ENCODE peak calls at places on chromosomes 12 and 14, in four cellular contexts. G, L, F and R are unnamed samples.

GRCh38 chr14:102872020-102872419 is 50.4 kb upstream of the AMN start:
- ATAC-seq in G (peak; percentile 64), L (no peak), F (no peak), R (no peak)

GRCh38 chr12:52003016-52003550 is 3.7 kb upstream of the TAMALIN start:
- ATAC-seq in G (no peak), L (no peak), F (no peak), R (no peak)

GRCh38 chr12:100058482-100059029 is 73.8 kb upstream of the ANKS1B start:
- ATAC-seq in G (no peak), L (no peak), F (no peak), R (no peak)

GRCh38 chr12:15256760-15257159 is 35.5 kb upstream of the RERG start:
- ATAC-seq in G (no peak), L (peak; percentile 64), F (no peak), R (peak; percentile 89)

GRCh38 chr12:120361506-120362208 is 7.3 kb downstream of the MSI1 start:
- ATAC-seq in G (no peak), L (no peak), F (no peak), R (peak; percentile 66)

GRCh38 chr12:101076940-101077351 is 133.1 kb downstream of the SLC5A8 start:
- ATAC-seq in G (no peak), L (no peak), F (no peak), R (no peak)

GRCh38 chr12:40211185-40211584 is 13.6 kb upstream of the LRRK2 start:
- ATAC-seq in G (no peak), L (no peak), F (no peak), R (no peak)

GRCh38 chr12:76199808-76200207 is 115.3 kb upstream of the NAP1L1 start:
- ATAC-seq in G (no peak), L (no peak), F (no peak), R (no peak)

GRCh38 chr14:97177016-97177415 is 379.8 kb downstream of the VRK1 start:
- ATAC-seq in G (peak; percentile 32), L (no peak), F (peak; percentile 55), R (no peak)

GRCh38 chr12:53664191-53664590 is 11.7 kb downstream of the ATP5MC2 start:
- ATAC-seq in G (no peak), L (no peak), F (no peak), R (no peak)

GRCh38 chr12:1618489-1618888 is 10.5 kb upstream of the WNT5B start:
- ATAC-seq in G (no peak), L (no peak), F (no peak), R (no peak)

GRCh38 chr12:108770269-108770829 is 39.0 kb upstream of the CORO1C start:
- ATAC-seq in G (no peak), L (no peak), F (no peak), R (no peak)

GRCh38 chr12:57549909-57550627 is at the start of gene KIF5A:
- ATAC-seq in G (peak; percentile 67), L (peak; percentile 5), F (no peak), R (no peak)

GRCh38 chr12:10716704-10717315 is 6.3 kb downstream of the YBX3 start:
- ATAC-seq in G (no peak), L (peak; percentile 81), F (peak; percentile 82), R (peak; percentile 92)

GRCh38 chr12:53325539-53326061 is 4.2 kb upstream of the AAAS start:
- ATAC-seq in G (no peak), L (no peak), F (no peak), R (no peak)

GRCh38 chr14:53766106-53766505 is 190.5 kb downstream of the BMP4 start:
- ATAC-seq in G (no peak), L (no peak), F (no peak), R (no peak)

GRCh38 chr14:39876935-39877334 is 444.7 kb upstream of the FBXO33 start:
- ATAC-seq in G (no peak), L (no peak), F (no peak), R (no peak)

GRCh38 chr12:120075034-120075616 is 41.4 kb downstream of the RAB35 start:
- ATAC-seq in G (no peak), L (no peak), F (no peak), R (no peak)

GRCh38 chr12:3090238-3091029 is 13.3 kb downstream of the TSPAN9 start:
- ATAC-seq in G (no peak), L (no peak), F (no peak), R (no peak)

GRCh38 chr12:132247718-132248438 is 81.5 kb downstream of the GALNT9 start:
- ATAC-seq in G (no peak), L (peak; percentile 12), F (no peak), R (no peak)

GRCh38 chr12:75236206-75236605 is 26.6 kb upstream of the KCNC2 start:
- ATAC-seq in G (no peak), L (no peak), F (no peak), R (no peak)

GRCh38 chr12:4505381-4505986 is 33.2 kb upstream of the RAD51AP1 start:
- ATAC-seq in G (peak; percentile 12), L (no peak), F (no peak), R (no peak)

GRCh38 chr12:98446716-98447115 is 68.7 kb upstream of the TMPO start:
- ATAC-seq in G (no peak), L (peak; percentile 16), F (no peak), R (no peak)

GRCh38 chr14:37150414-37150813 is 22.0 kb downstream of the SLC25A21 start:
- ATAC-seq in G (no peak), L (peak; percentile 77), F (peak; percentile 57), R (no peak)

GRCh38 chr12:81329088-81329487 is 251.2 kb downstream of the ACSS3 start:
- ATAC-seq in G (no peak), L (no peak), F (no peak), R (peak; percentile 25)

GRCh38 chr12:114611145-114612018 is 72.6 kb downstream of the TBX3 start:
- ATAC-seq in G (no peak), L (no peak), F (peak; percentile 99), R (no peak)

GRCh38 chr14:73394317-73394716 is 64.0 kb downstream of the NUMB start:
- ATAC-seq in G (no peak), L (no peak), F (no peak), R (no peak)

GRCh38 chr12:125125271-125125670 is 60.0 kb downstream of the AACS start:
- ATAC-seq in G (no peak), L (no peak), F (peak; percentile 88), R (no peak)

GRCh38 chr12:89947437-89948265 is 239.0 kb upstream of the ATP2B1 start:
- ATAC-seq in G (peak; percentile 63), L (peak; percentile 30), F (peak; percentile 16), R (peak; percentile 75)

GRCh38 chr14:46344327-46344937 is 307.1 kb downstream of the RPL10L start:
- ATAC-seq in G (no peak), L (peak; percentile 85), F (peak; percentile 65), R (no peak)

GRCh38 chr14:53857625-53858343 is 98.8 kb downstream of the BMP4 start:
- ATAC-seq in G (no peak), L (no peak), F (peak; percentile 12), R (no peak)

GRCh38 chr12:117093918-117094630 is 5.1 kb downstream of the TESC start:
- ATAC-seq in G (no peak), L (no peak), F (no peak), R (no peak)

GRCh38 chr12:56297400-56297799 is 2.7 kb downstream of the CS start:
- ATAC-seq in G (no peak), L (no peak), F (no peak), R (no peak)

GRCh38 chr12:110694330-110694891 is 5.5 kb upstream of the HVCN1 start:
- ATAC-seq in G (no peak), L (peak; percentile 64), F (no peak), R (peak; percentile 55)

GRCh38 chr12:42498549-42499247 is 90.8 kb downstream of the PRICKLE1 start:
- ATAC-seq in G (peak; percentile 82), L (no peak), F (no peak), R (no peak)

GRCh38 chr14:64755661-64756265 is 51.5 kb downstream of the PLEKHG3 start:
- ATAC-seq in G (peak; percentile 94), L (peak; percentile 2), F (peak; percentile 77), R (no peak)

GRCh38 chr12:46005823-46006222 is 15.4 kb upstream of the SCAF11 start:
- ATAC-seq in G (no peak), L (no peak), F (no peak), R (no peak)

GRCh38 chr12:10374624-10375018 is 15.2 kb downstream of the KLRK1 start:
- ATAC-seq in G (no peak), L (no peak), F (no peak), R (no peak)